ENCODE peak calls at places on chromosome 11, in four cellular contexts. Y is GM23338, M is neural progenitor cell, F is HCT116. T is an unnamed sample.

GRCh38 chr11:31720225-31720624 is 90.9 kb downstream of the PAX6 start:
- DNase-seq in M (no peak), F (no peak), Y (no peak), T (no peak)

GRCh38 chr11:122649133-122649532 is 6.4 kb upstream of the UBASH3B start:
- DNase-seq in M (no peak), Y (no peak), F (no peak), T (no peak)

GRCh38 chr11:58675344-58676155 is 53.1 kb downstream of the CNTF start:
- DNase-seq in F (peak; percentile 51), M (peak; percentile 76), Y (peak; percentile 81), T (peak; percentile 83)

GRCh38 chr11:2714463-2714800 is 14.6 kb upstream of the KCNQ1OT1 start:
- DNase-seq in F (no peak), M (no peak), Y (no peak), T (no peak)

GRCh38 chr11:34034053-34034452 is 17.5 kb upstream of the CAPRIN1 start:
- DNase-seq in Y (no peak), F (no peak), M (no peak), T (no peak)

GRCh38 chr11:112961146-112961668 is at the start of gene NCAM1:
- DNase-seq in F (peak; percentile 67), M (peak; percentile 97), Y (peak; percentile 98), T (peak; percentile 83)

GRCh38 chr11:15649371-15650104 is 534.8 kb downstream of the INSC start:
- DNase-seq in F (no peak), M (no peak), Y (no peak), T (peak; percentile 13)

GRCh38 chr11:10307411-10308207 is 2.7 kb downstream of the ADM start:
- DNase-seq in M (peak; percentile 89), F (peak; percentile 84), Y (peak; percentile 88), T (peak; percentile 92)

GRCh38 chr11:122042981-122043380 is 73.0 kb downstream of the BLID start:
- DNase-seq in Y (no peak), F (no peak), M (no peak), T (no peak)

GRCh38 chr11:88555829-88556202 is 218.3 kb upstream of the CTSC start:
- DNase-seq in M (no peak), Y (no peak), F (no peak), T (no peak)

GRCh38 chr11:116637766-116638165 is 135.0 kb downstream of the BUD13 start:
- DNase-seq in F (no peak), M (no peak), Y (no peak), T (no peak)

GRCh38 chr11:34897171-34897870 is 18.9 kb downstream of the APIP start:
- DNase-seq in M (no peak), Y (no peak), F (no peak), T (no peak)

GRCh38 chr11:131980878-131981668 is 610.7 kb downstream of the NTM start:
- DNase-seq in Y (no peak), M (peak; percentile 20), F (no peak), T (no peak)

GRCh38 chr11:86288776-86289507 is 13.1 kb upstream of the HIKESHI start:
- DNase-seq in M (no peak), Y (no peak), F (no peak), T (no peak)

GRCh38 chr11:32087602-32088001 is 3.3 kb upstream of the RCN1 start:
- DNase-seq in F (no peak), Y (no peak), M (no peak), T (no peak)

GRCh38 chr11:82843057-82843795 is 57.0 kb downstream of the PRCP start:
- DNase-seq in M (no peak), Y (no peak), F (no peak), T (no peak)

GRCh38 chr11:57778318-57779037 is 16.9 kb downstream of the CTNND1 start:
- DNase-seq in M (peak; percentile 87), Y (peak; percentile 96), F (peak; percentile 89), T (peak; percentile 93)

GRCh38 chr11:15157181-15157580 is 42.5 kb downstream of the INSC start:
- DNase-seq in Y (no peak), M (no peak), F (no peak), T (no peak)

GRCh38 chr11:132520199-132520598 is 1012.1 kb downstream of the OPCML start:
- DNase-seq in Y (no peak), F (no peak), M (no peak), T (no peak)

GRCh38 chr11:13667795-13668101 is 720 bp upstream of the FAR1 start:
- DNase-seq in Y (no peak), M (no peak), F (no peak), T (no peak)

GRCh38 chr11:20099527-20099926 is 60.7 kb downstream of the DBX1 start:
- DNase-seq in F (no peak), Y (no peak), M (no peak), T (no peak)

GRCh38 chr11:128789497-128790080 is 77.5 kb downstream of the KCNJ1 start:
- DNase-seq in Y (no peak), M (no peak), F (no peak), T (no peak)

GRCh38 chr11:100383357-100383865 is 303.7 kb upstream of the ARHGAP42 start:
- DNase-seq in F (no peak), Y (no peak), M (no peak), T (no peak)

GRCh38 chr11:1153951-1154487 is 3.7 kb upstream of the MUC5AC start:
- DNase-seq in Y (no peak), F (peak; percentile 63), M (no peak), T (peak; percentile 79)

GRCh38 chr11:131455843-131456704 is 85.7 kb downstream of the NTM start:
- DNase-seq in M (no peak), Y (no peak), F (no peak), T (no peak)

GRCh38 chr11:111465400-111465799 is 46.8 kb downstream of the BTG4 start:
- DNase-seq in M (no peak), Y (no peak), F (no peak), T (no peak)

GRCh38 chr11:118652681-118653181 is 26.7 kb downstream of the TREH start:
- DNase-seq in M (no peak), Y (no peak), F (no peak), T (no peak)

GRCh38 chr11:65786786-65787636 is at the start of gene OVOL1:
- DNase-seq in Y (peak; percentile 87), F (peak; percentile 56), M (peak; percentile 54), T (peak; percentile 90)

GRCh38 chr11:77886401-77886800 is 65.5 kb downstream of the AAMDC start:
- DNase-seq in F (no peak), M (no peak), Y (no peak), T (no peak)

GRCh38 chr11:15793032-15793996 is 563.0 kb downstream of the SOX6 start:
- DNase-seq in Y (no peak), M (no peak), F (no peak), T (no peak)

GRCh38 chr11:30311189-30311588 is 11.7 kb upstream of the ARL14EP start:
- DNase-seq in F (no peak), Y (no peak), M (no peak), T (no peak)

GRCh38 chr11:78313181-78313788 is 104.3 kb downstream of the GAB2 start:
- DNase-seq in M (no peak), Y (no peak), F (peak; percentile 10), T (peak; percentile 31)

GRCh38 chr11:78190374-78190773 is 1.7 kb downstream of the USP35 start:
- DNase-seq in Y (no peak), M (no peak), F (no peak), T (no peak)

GRCh38 chr11:93842461-93842860 is 8.0 kb downstream of the VSTM5 start:
- DNase-seq in F (peak; percentile 67), M (no peak), Y (no peak), T (no peak)

GRCh38 chr11:57315491-57315890 is 9.3 kb downstream of the TNKS1BP1 start:
- DNase-seq in Y (peak; percentile 50), F (no peak), M (no peak), T (no peak)

GRCh38 chr11:60504219-60504618 is 11.0 kb upstream of the MS4A13 start:
- DNase-seq in M (no peak), Y (no peak), F (no peak), T (no peak)

GRCh38 chr11:60498399-60498798 is 5.8 kb downstream of the MS4A12 start:
- DNase-seq in M (no peak), F (no peak), Y (no peak), T (no peak)

GRCh38 chr11:60498853-60499252 is 6.3 kb downstream of the MS4A12 start:
- DNase-seq in M (no peak), Y (no peak), F (no peak), T (no peak)

GRCh38 chr11:60500276-60500935 is 7.8 kb downstream of the MS4A12 start:
- DNase-seq in F (no peak), M (peak; percentile 3), Y (peak; percentile 83), T (no peak)

GRCh38 chr11:60502221-60502775 is 9.7 kb downstream of the MS4A12 start:
- DNase-seq in Y (no peak), F (no peak), M (no peak), T (no peak)
- H3K4me2 ChIP-seq in Y (no peak overlapping the region), F (no peak overlapping the region), M (no peak overlapping the region), T (no peak overlapping the region)

DNA sequence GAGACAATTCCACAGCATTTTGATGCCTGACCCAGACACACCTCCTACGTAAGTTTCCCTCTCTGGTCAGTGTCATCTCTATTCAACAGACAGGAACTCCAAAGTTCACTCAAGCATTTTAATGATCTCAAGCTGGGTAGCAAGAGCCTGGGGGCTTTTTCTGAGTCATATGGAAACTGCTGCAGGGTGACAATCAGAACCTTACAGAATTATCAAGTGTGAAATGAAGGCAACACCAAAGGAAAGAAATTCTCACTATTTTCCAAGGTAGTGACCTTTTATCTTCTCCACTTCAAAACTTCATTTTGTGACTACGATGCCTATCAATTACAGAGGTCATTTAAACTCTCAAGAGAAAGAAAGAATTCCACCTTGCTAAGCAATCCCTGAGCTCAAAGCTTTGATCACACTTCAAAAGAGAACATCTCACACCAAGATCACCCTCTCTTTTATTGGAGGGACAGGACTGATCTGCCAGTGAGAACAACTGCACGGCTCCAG is 229.0 kb upstream of the ZC3H12C start:
- DNase-seq in F (peak; percentile 75), Y (no peak), M (no peak), T (peak; percentile 8)
- TF ChIP-seq EZH2phosphoT487 in F (no peak), Y (no peak), M (no peak), T (no peak)

DNA sequence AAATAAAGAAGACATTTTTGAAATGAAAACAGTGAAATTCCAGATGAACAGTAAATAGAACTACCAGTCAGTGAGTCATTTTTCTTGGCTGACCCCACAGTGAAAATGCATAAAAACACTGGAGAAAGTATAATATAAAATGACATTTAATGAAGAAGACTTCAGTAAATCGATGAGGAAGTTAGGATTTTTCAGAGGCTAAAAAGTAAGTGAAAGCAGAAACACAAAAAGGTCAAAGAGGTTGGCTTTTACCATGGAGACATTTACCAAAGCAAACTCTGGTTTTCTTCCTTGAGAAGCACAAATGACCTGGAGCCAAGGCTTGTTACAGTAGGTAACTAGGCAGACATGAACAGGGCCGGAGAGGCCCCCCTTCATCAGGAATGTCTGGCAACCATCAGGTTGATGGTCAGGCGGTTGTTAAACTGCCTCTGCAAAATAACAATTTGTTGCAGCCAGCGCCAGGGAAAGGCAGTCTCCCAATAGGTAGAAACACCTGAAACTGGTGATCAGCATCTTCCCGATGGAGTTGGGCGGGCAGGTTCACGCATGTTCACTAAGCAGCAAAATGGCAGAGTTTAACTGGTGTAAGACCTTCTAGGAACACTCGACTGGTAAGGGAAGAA is 16.7 kb upstream of the TMEM123 start:
- DNase-seq in Y (no peak), F (no peak), M (no peak), T (peak; percentile 40)
- H3K4me2 ChIP-seq in Y (no peak overlapping the region), F (no peak overlapping the region), M (no peak overlapping the region), T (peak overlapping the region; percentile 4)

GRCh38 chr11:64070301-64070656 is 34.5 kb downstream of the FLRT1 start:
- DNase-seq in Y (peak; percentile 51), F (no peak), M (peak; percentile 89), T (peak; percentile 66)
- TF ChIP-seq EZH2phosphoT487 in Y (no peak), F (no peak), M (no peak), T (no peak)